ENCODE peak calls at places on chromosome 11, in five cellular contexts. J, F, H, D and Y are unnamed samples.

GRCh38 chr11:872799-873198 is 30.1 kb downstream of the TSPAN4 start:
- DNase-seq in J (no peak), F (no peak), H (no peak), D (no peak), Y (no peak)

GRCh38 chr11:83054904-83055380 is 16.8 kb downstream of the RAB30 start:
- DNase-seq in J (no peak), F (no peak), H (no peak), D (no peak), Y (no peak)

GRCh38 chr11:9004310-9004945 is 627 bp upstream of the NRIP3 start:
- DNase-seq in J (no peak), F (no peak), H (no peak), D (no peak), Y (no peak)

GRCh38 chr11:11010624-11011127 is 152.8 kb upstream of the ZBED5 start:
- DNase-seq in J (no peak), F (no peak), H (peak; percentile 40), D (no peak), Y (no peak)

GRCh38 chr11:110317516-110317932 is 21.1 kb upstream of the RDX start:
- DNase-seq in J (no peak), F (no peak), H (no peak), D (no peak), Y (no peak)

GRCh38 chr11:12110201-12110713 is at the start of gene MICAL2:
- DNase-seq in J (peak; percentile 79), F (peak; percentile 94), H (peak; percentile 96), D (peak; percentile 77), Y (peak; percentile 29)

GRCh38 chr11:42058794-42059193 is 599.3 kb upstream of the LRRC4C start:
- DNase-seq in J (no peak), F (no peak), H (no peak), D (no peak), Y (no peak)

GRCh38 chr11:134644489-134645456 is 232.7 kb upstream of the B3GAT1 start:
- DNase-seq in J (no peak), F (no peak), H (no peak), D (no peak), Y (no peak)

GRCh38 chr11:128335729-128336128 is 251.6 kb downstream of the ETS1 start:
- DNase-seq in J (no peak), F (no peak), H (no peak), D (no peak), Y (no peak)